ENCODE peak calls at places on chromosomes 6 and 20, in four cellular contexts. A, X, S and W are unnamed samples.

GRCh38 chr6:52741872-52742271 is 21.4 kb downstream of the GSTA2 start:
- DNase-seq in A (no peak), X (no peak), S (no peak), W (no peak)

GRCh38 chr6:155126727-155127439 is 131.8 kb downstream of the TIAM2 start:
- DNase-seq in A (no peak), X (no peak), S (no peak), W (no peak)

GRCh38 chr6:108565893-108566292 is 5.2 kb downstream of the FOXO3 start:
- DNase-seq in A (no peak), X (peak; percentile 54), S (no peak), W (no peak)

GRCh38 chr6:701696-702479 is 8.9 kb upstream of the EXOC2 start:
- DNase-seq in A (no peak), X (no peak), S (no peak), W (no peak)

GRCh38 chr20:53631909-53632662 is 38.4 kb upstream of the ZNF217 start:
- DNase-seq in A (no peak), X (no peak), S (no peak), W (no peak)

GRCh38 chr6:52546678-52547077 is 30.2 kb downstream of the TRAM2 start:
- DNase-seq in A (no peak), X (no peak), S (no peak), W (no peak)

GRCh38 chr20:57009775-57010174 is 256.7 kb downstream of the BMP7 start:
- DNase-seq in A (no peak), X (no peak), S (no peak), W (no peak)

GRCh38 chr20:56373942-56374341 is 15.2 kb downstream of the FAM210B start:
- DNase-seq in A (no peak), X (no peak), S (no peak), W (no peak)

GRCh38 chr6:168208436-168208835 is 111.1 kb downstream of the DACT2 start:
- DNase-seq in A (no peak), X (no peak), S (no peak), W (no peak)

GRCh38 chr20:61119263-61119662 is 132.8 kb upstream of the CDH4 start:
- DNase-seq in A (no peak), X (no peak), S (no peak), W (no peak)

GRCh38 chr20:43187476-43188233 is 2.1 kb downstream of the PTPRT start:
- DNase-seq in A (peak; percentile 64), X (peak; percentile 84), S (no peak), W (peak; percentile 26)

GRCh38 chr6:138012682-138013081 is 94.5 kb downstream of the PERP start:
- DNase-seq in A (no peak), X (peak; percentile 35), S (no peak), W (no peak)

GRCh38 chr6:25942561-25943147 is 12.2 kb upstream of the SLC17A2 start:
- DNase-seq in A (no peak), X (no peak), S (no peak), W (no peak)

GRCh38 chr6:71403422-71404134 is 115.0 kb downstream of the OGFRL1 start:
- DNase-seq in A (peak; percentile 61), X (no peak), S (no peak), W (no peak)

GRCh38 chr6:31730631-31731086 is 1.6 kb upstream of the DDAH2 start:
- DNase-seq in A (no peak), X (no peak), S (no peak), W (no peak)

GRCh38 chr6:43798688-43799444 is 28.9 kb downstream of the VEGFA start:
- DNase-seq in A (no peak), X (peak; percentile 89), S (no peak), W (no peak)

GRCh38 chr6:21185849-21186478 is 407.6 kb upstream of the SOX4 start:
- DNase-seq in A (peak; percentile 95), X (no peak), S (no peak), W (no peak)

GRCh38 chr6:2038096-2038495 is 207.3 kb downstream of the GMDS start:
- DNase-seq in A (no peak), X (no peak), S (peak; percentile 0), W (peak; percentile 8)

GRCh38 chr6:51857134-51857533 is 230.3 kb downstream of the PKHD1 start:
- DNase-seq in A (no peak), X (no peak), S (no peak), W (no peak)

GRCh38 chr20:46139243-46139889 is 21.3 kb downstream of the CD40 start:
- DNase-seq in A (peak; percentile 84), X (no peak), S (no peak), W (no peak)

GRCh38 chr6:143896096-143896880 is 32.0 kb downstream of the ZC2HC1B start:
- DNase-seq in A (peak; percentile 2), X (no peak), S (no peak), W (no peak)

GRCh38 chr20:9112541-9113515 is 43.9 kb downstream of the PLCB4 start:
- DNase-seq in A (no peak), X (peak; percentile 24), S (no peak), W (no peak)

GRCh38 chr6:124026645-124027044 is 223.0 kb downstream of the NKAIN2 start:
- DNase-seq in A (no peak), X (no peak), S (no peak), W (no peak)

GRCh38 chr20:57921701-57922482 is 212.1 kb upstream of the PMEPA1 start:
- DNase-seq in A (no peak), X (no peak), S (no peak), W (no peak)

GRCh38 chr6:32337166-32337805 is 34.4 kb downstream of the TSBP1 start:
- DNase-seq in A (no peak), X (no peak), S (no peak), W (no peak)